ENCODE peak calls at places on chromosomes 7 and 10, in four cellular contexts. A is fibroblast of the aortic adventitia, F is NCI-H1694, U is DMS153. G is an unnamed sample.

GRCh38 chr7:35253680-35254495 is at the start of gene TBX20:
- DNase-seq in A (peak; percentile 74), F (no peak), U (no peak), G (no peak)

GRCh38 chr10:97542169-97543024 is 30.2 kb upstream of the ANKRD2 start:
- DNase-seq in A (peak; percentile 97), F (no peak), U (no peak), G (no peak)

GRCh38 chr10:86583983-86584382 is 62.4 kb upstream of the WAPL start:
- DNase-seq in A (no peak), F (no peak), U (peak; percentile 20), G (no peak)

GRCh38 chr7:134440476-134440875 is 18.4 kb downstream of the AKR1B1 start:
- DNase-seq in A (no peak), F (no peak), U (no peak), G (no peak)

GRCh38 chr10:3769511-3769910 is 15.5 kb downstream of the KLF6 start:
- DNase-seq in A (no peak), F (no peak), U (no peak), G (no peak)

GRCh38 chr10:974038-974784 is 14.0 kb upstream of the GTPBP4 start:
- DNase-seq in A (peak; percentile 27), F (no peak), U (no peak), G (no peak)

GRCh38 chr7:155471728-155472127 is 13.8 kb downstream of the EN2 start:
- DNase-seq in A (no peak), F (no peak), U (no peak), G (no peak)

GRCh38 chr7:108001759-108002725 is 919 bp downstream of the LAMB1 start:
- DNase-seq in A (peak; percentile 53), F (peak; percentile 70), U (no peak), G (peak; percentile 78)

GRCh38 chr7:74544706-74545469 is 91.2 kb downstream of the GTF2IRD1 start:
- DNase-seq in A (peak; percentile 33), F (peak; percentile 61), U (peak; percentile 6), G (no peak)

GRCh38 chr10:77333610-77334340 is 303.8 kb downstream of the KCNMA1 start:
- DNase-seq in A (no peak), F (no peak), U (peak; percentile 65), G (no peak)

GRCh38 chr7:42135728-42136127 is 101.3 kb downstream of the GLI3 start:
- DNase-seq in A (no peak), F (no peak), U (no peak), G (no peak)

GRCh38 chr7:156560075-156560474 is 80.5 kb upstream of the RNF32 start:
- DNase-seq in A (no peak), F (peak; percentile 12), U (no peak), G (no peak)

GRCh38 chr7:34417781-34418180 is 240.2 kb upstream of the NPSR1 start:
- DNase-seq in A (no peak), F (no peak), U (no peak), G (no peak)

GRCh38 chr7:152085116-152085515 is 59.6 kb downstream of the GALNT11 start:
- DNase-seq in A (no peak), F (no peak), U (no peak), G (no peak)

GRCh38 chr7:84237533-84238173 is 43.1 kb upstream of the SEMA3A start:
- DNase-seq in A (peak; percentile 93), F (no peak), U (no peak), G (no peak)

GRCh38 chr10:75191821-75192568 is 18.6 kb upstream of the VDAC2 start:
- DNase-seq in A (peak; percentile 97), F (no peak), U (no peak), G (no peak)

GRCh38 chr7:128209229-128210035 is 31.6 kb upstream of the LEP start:
- DNase-seq in A (peak; percentile 81), F (peak; percentile 66), U (peak; percentile 35), G (peak; percentile 79)

GRCh38 chr10:3396116-3396515 is 223.5 kb upstream of the PITRM1 start:
- DNase-seq in A (no peak), F (no peak), U (no peak), G (no peak)

GRCh38 chr7:132140341-132140740 is 435.9 kb downstream of the PLXNA4 start:
- DNase-seq in A (peak; percentile 52), F (no peak), U (no peak), G (no peak)

GRCh38 chr10:80472234-80473095 is 18.4 kb downstream of the TSPAN14 start:
- DNase-seq in A (peak; percentile 90), F (no peak), U (no peak), G (no peak)

GRCh38 chr7:150372271-150373048 is 3.8 kb downstream of the REPIN1 start:
- DNase-seq in A (no peak), F (no peak), U (no peak), G (no peak)

GRCh38 chr7:92809397-92810241 is 26.8 kb downstream of the CDK6 start:
- DNase-seq in A (peak; percentile 96), F (no peak), U (peak; percentile 75), G (no peak)

GRCh38 chr10:46292573-46293023 is 5.8 kb downstream of the ANTXRL start:
- DNase-seq in A (no peak), F (no peak), U (no peak), G (no peak)

GRCh38 chr7:152459724-152460251 is 24.0 kb upstream of the KMT2C start:
- DNase-seq in A (no peak), F (no peak), U (no peak), G (no peak)

GRCh38 chr7:493661-494251 is 25.9 kb downstream of the PDGFA start:
- DNase-seq in A (no peak), F (no peak), U (no peak), G (no peak)

GRCh38 chr7:83065714-83066113 is 97.0 kb downstream of the PCLO start:
- DNase-seq in A (no peak), F (no peak), U (no peak), G (no peak)

GRCh38 chr7:44914992-44915607 is 29.8 kb upstream of the PURB start:
- DNase-seq in A (no peak), F (no peak), U (no peak), G (no peak)

GRCh38 chr10:46106410-46107255 is 60.6 kb upstream of the MSMB start:
- DNase-seq in A (peak; percentile 15), F (peak; percentile 44), U (peak; percentile 25), G (peak; percentile 28)

GRCh38 chr7:16764942-16765341 is 11.4 kb downstream of the TSPAN13 start:
- DNase-seq in A (no peak), F (no peak), U (no peak), G (no peak)

GRCh38 chr10:32000937-32001336 is 55.3 kb downstream of the KIF5B start:
- DNase-seq in A (no peak), F (no peak), U (no peak), G (no peak)

GRCh38 chr10:126422561-126422960 is 34.3 kb upstream of the ADAM12 start:
- DNase-seq in A (peak; percentile 35), F (no peak), U (no peak), G (no peak)

GRCh38 chr7:115851291-115851690 is 179.3 kb downstream of the TFEC start:
- DNase-seq in A (peak; percentile 83), F (peak; percentile 63), U (peak; percentile 43), G (no peak)

GRCh38 chr10:44253769-44254462 is 131.0 kb downstream of the CXCL12 start:
- DNase-seq in A (peak; percentile 67), F (no peak), U (no peak), G (no peak)

GRCh38 chr7:117769085-117769484 is 104.2 kb downstream of the CTTNBP2 start:
- DNase-seq in A (no peak), F (no peak), U (no peak), G (no peak)

GRCh38 chr7:46603780-46604725 is 683.0 kb upstream of the IGFBP3 start:
- DNase-seq in A (peak; percentile 66), F (no peak), U (no peak), G (no peak)